ENCODE peak calls at places on chromosomes 16 and 17, in nine cellular contexts. D is H54, V is sigmoid colon, Q is IMR-90, B is GM12891, S is HCT116, C is breast epithelium, X is stomach, F is heart left ventricle. R is an unnamed sample.

GRCh38 chr16:56932588-56933265 is 785 bp downstream of the HERPUD1 start:
- DNase-seq in Q (peak), S (peak), D (peak), V (peak), B (no peak), X (peak), C (peak), F (peak), R (peak)

GRCh38 chr17:41656249-41657023 is 32.1 kb upstream of the KRT17 start:
- DNase-seq in V (no peak), Q (no peak), F (no peak), D (no peak), C (no peak), X (no peak), S (no peak), B (no peak), R (no peak)

GRCh38 chr16:27020031-27020430 is 46.7 kb upstream of the C16orf82 start:
- DNase-seq in F (no peak), D (no peak), Q (no peak), X (no peak), B (no peak), C (no peak), V (no peak), S (no peak), R (no peak)

GRCh38 chr16:4371481-4372314 is at the start of gene VASN:
- DNase-seq in C (peak), B (peak), F (peak), Q (peak), S (peak), D (peak), X (peak), V (peak), R (peak)

GRCh38 chr17:57104461-57105175 is 19.6 kb downstream of the AKAP1 start:
- DNase-seq in V (no peak), X (no peak), S (no peak), C (no peak), Q (peak), B (no peak), D (peak), F (no peak), R (no peak)

GRCh38 chr16:87391324-87391949 is 699 bp upstream of the MAP1LC3B start:
- DNase-seq in X (peak), V (peak), C (peak), F (peak), Q (no peak), B (no peak), D (no peak), S (no peak), R (peak)

GRCh38 chr17:30716461-30717289 is 107.8 kb downstream of the CRLF3 start:
- DNase-seq in C (no peak), V (peak), B (no peak), Q (peak), F (no peak), D (no peak), S (no peak), X (no peak), R (peak)

GRCh38 chr17:38572665-38573365 is 32.9 kb downstream of the SRCIN1 start:
- DNase-seq in B (peak), X (peak), S (no peak), C (no peak), F (no peak), D (no peak), V (no peak), Q (no peak), R (no peak)

GRCh38 chr17:29855686-29856085 is 74.3 kb downstream of the SSH2 start:
- DNase-seq in Q (peak), X (no peak), B (no peak), C (no peak), D (no peak), V (no peak), F (no peak), S (no peak), R (no peak)

GRCh38 chr17:62630365-62631085 is 3.1 kb downstream of the MRC2 start:
- DNase-seq in V (peak), S (no peak), F (peak), X (no peak), C (no peak), D (no peak), B (no peak), Q (peak), R (no peak)

GRCh38 chr16:10282367-10282766 is 100.1 kb upstream of the GRIN2A start:
- DNase-seq in B (no peak), F (no peak), V (no peak), S (no peak), Q (no peak), C (no peak), D (no peak), X (no peak), R (peak)

GRCh38 chr16:19294156-19294649 is 8.7 kb downstream of the CLEC19A start:
- DNase-seq in C (no peak), S (no peak), V (peak), F (peak), B (peak), X (no peak), D (no peak), Q (no peak), R (peak)

GRCh38 chr16:86481607-86482006 is 28.7 kb upstream of the FOXF1 start:
- DNase-seq in S (no peak), C (no peak), V (no peak), D (no peak), X (no peak), B (no peak), Q (no peak), F (no peak), R (no peak)

GRCh38 chr17:39818282-39819000 is 45.7 kb downstream of the IKZF3 start:
- DNase-seq in F (no peak), D (no peak), S (no peak), Q (no peak), C (no peak), B (no peak), V (no peak), X (no peak), R (no peak)

GRCh38 chr16:53821957-53822625 is 118.1 kb downstream of the FTO start:
- DNase-seq in D (peak), V (no peak), F (no peak), Q (peak), C (no peak), S (no peak), B (no peak), X (no peak), R (no peak)

GRCh38 chr16:9154576-9155410 is 63.3 kb downstream of the HAPSTR1 start:
- DNase-seq in Q (peak), C (no peak), B (no peak), X (no peak), S (no peak), D (no peak), V (no peak), F (no peak), R (no peak)

GRCh38 chr17:47806913-47807255 is 14.7 kb downstream of the OSBPL7 start:
- DNase-seq in F (no peak), C (no peak), S (no peak), Q (no peak), D (no peak), X (peak), V (no peak), B (no peak), R (no peak)

GRCh38 chr16:57999971-58000705 is at the start of gene ZNF319:
- DNase-seq in B (peak), V (no peak), F (peak), S (no peak), C (no peak), Q (no peak), X (no peak), D (peak), R (no peak)

GRCh38 chr16:70685938-70686375 is at the start of gene MTSS2:
- DNase-seq in S (peak), D (peak), Q (peak), V (peak), B (peak), X (peak), C (peak), F (peak), R (peak)
- TF ChIP-seq POLR2A in S (no peak), D (peak), Q (no peak), V (peak), B (no peak), X (no peak), C (no peak), F (no peak), R (no peak)

GRCh38 chr17:27493088-27493487 is 36.8 kb downstream of the KSR1 start:
- DNase-seq in D (no peak), C (no peak), X (no peak), S (no peak), V (no peak), F (no peak), B (no peak), Q (no peak), R (no peak)

GRCh38 chr17:27490391-27490790 is 34.1 kb downstream of the KSR1 start:
- DNase-seq in C (no peak), Q (no peak), F (no peak), V (no peak), X (no peak), D (no peak), B (no peak), S (no peak), R (no peak)

GRCh38 chr17:27492470-27492869 is 36.2 kb downstream of the KSR1 start:
- DNase-seq in D (no peak), V (no peak), X (no peak), B (no peak), C (no peak), Q (no peak), S (no peak), F (no peak), R (no peak)

GRCh38 chr17:27489045-27489715 is 32.9 kb downstream of the KSR1 start:
- DNase-seq in B (no peak), X (peak), C (no peak), S (no peak), V (peak), D (no peak), Q (peak), F (peak), R (peak)

DNA sequence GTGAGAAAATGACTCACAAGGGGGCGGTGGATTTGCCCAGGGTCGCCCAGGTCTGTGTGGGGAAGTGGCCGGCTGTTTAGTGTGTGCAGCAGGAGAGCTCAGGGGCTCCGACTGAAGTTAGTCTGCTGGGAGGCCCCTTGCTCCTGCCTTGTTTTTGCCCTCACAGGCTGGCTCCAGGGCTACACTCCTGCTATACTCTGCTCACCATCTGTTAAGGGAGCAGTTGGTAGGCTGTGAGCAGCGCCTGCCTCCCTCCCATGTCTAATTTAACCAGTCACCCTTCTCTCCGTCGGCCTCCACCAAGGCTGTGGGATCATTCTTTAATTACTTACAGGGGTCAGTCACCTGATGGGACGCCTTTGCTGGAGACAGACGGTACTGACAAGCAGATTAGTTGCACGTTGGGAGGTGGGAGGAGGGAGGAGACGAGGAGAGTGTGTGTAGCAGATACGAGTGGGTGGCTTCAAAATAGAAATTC is 35.5 kb downstream of the KSR1 start:
- DNase-seq in S (no peak), B (no peak), V (no peak), F (no peak), Q (no peak), D (no peak), X (no peak), C (no peak), R (no peak)
- TF ChIP-seq POLR2A in S (no peak), B (no peak), V (no peak), F (no peak), Q (no peak), D (no peak), X (no peak), C (no peak), R (no peak)

DNA sequence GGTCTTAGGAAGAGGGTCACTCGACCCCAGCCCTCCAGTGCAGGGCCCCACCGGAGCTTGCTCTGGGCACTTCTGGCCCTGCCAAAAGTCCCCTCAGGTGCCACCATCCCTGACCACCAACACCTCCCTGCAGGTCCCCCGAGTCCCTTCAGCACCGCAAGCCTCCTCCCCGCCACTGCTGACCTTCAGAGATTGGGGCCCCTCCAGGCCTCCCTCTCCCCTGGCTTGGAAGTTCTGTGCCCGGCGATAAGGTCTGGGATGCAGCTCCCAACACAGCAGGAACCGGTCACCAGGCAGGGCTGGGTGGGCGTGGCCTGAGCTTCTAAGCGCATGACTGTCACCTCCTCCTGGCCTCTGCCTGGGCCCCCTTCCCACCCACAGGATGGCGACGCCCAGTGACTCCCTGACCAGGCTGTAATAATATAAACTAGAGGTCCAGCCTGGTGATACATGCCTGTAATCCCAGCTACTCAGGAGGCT is 11.2 kb downstream of the PIEZO1 start:
- DNase-seq in S (no peak), V (peak), D (peak), C (no peak), Q (peak), F (peak), X (peak), B (no peak), R (no peak)
- TF ChIP-seq POLR2A in S (no peak), V (no peak), D (no peak), C (no peak), Q (peak), F (no peak), X (no peak), B (no peak), R (no peak)

GRCh38 chr17:82226170-82226808 is 2.6 kb upstream of the SLC16A3 start:
- DNase-seq in D (no peak), Q (no peak), S (no peak), C (no peak), X (no peak), F (no peak), B (no peak), V (no peak), R (no peak)

GRCh38 chr17:82223517-82223916 is 5.3 kb upstream of the SLC16A3 start:
- DNase-seq in Q (no peak), X (no peak), C (no peak), V (no peak), D (no peak), F (no peak), S (no peak), B (no peak), R (no peak)

GRCh38 chr17:82224666-82225065 is 4.2 kb upstream of the SLC16A3 start:
- DNase-seq in V (no peak), C (no peak), X (no peak), F (no peak), S (no peak), B (no peak), D (no peak), Q (no peak), R (no peak)

GRCh38 chr17:82226809-82227628 is 1.8 kb upstream of the SLC16A3 start:
- DNase-seq in S (no peak), F (peak), D (no peak), B (no peak), X (no peak), V (peak), C (no peak), Q (no peak), R (no peak)

DNA sequence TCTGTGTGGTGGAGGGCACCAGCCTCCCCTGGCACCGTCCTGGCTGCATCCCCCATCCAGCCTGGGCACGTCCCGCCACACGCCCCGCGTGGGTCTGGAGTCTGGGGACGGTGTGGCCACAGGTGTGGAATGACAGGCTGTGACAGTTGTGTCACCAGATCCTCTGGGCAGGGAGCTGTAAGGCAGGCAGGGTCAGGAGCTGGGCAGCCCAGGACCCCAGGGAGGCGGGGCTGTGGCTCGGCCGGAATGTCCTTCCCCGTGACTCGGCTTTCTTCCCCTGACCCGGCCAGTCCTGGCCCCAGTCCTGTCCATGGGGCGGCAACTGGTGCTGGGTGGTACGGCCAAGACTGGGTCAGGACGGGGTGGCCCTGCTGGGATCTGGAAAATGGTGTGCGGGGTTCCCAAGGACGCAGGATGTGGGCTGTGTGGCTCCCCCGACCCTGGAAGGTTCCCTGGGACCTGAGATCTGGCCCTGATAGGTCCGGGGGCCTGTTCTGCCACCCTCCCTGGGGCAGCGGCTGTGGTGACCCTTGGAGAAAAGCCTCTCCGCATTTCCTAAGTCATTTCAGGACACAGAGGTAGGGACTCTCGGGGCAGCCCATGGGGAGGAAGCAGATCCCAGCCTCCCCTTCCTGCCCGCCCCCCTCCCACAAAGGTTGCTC is 3.3 kb upstream of the SLC16A3 start:
- DNase-seq in B (no peak), V (no peak), F (peak), Q (no peak), D (no peak), S (no peak), X (no peak), C (no peak), R (peak)
- TF ChIP-seq POLR2A in B (no peak), V (no peak), F (no peak), Q (no peak), D (no peak), S (no peak), X (no peak), C (no peak), R (no peak)

GRCh38 chr17:51118330-51119195 is 2.1 kb downstream of the SPAG9 start:
- DNase-seq in C (peak), Q (no peak), F (peak), V (peak), D (no peak), B (no peak), S (no peak), X (peak), R (peak)

GRCh38 chr17:51119415-51120356 is 982 bp downstream of the SPAG9 start:
- DNase-seq in C (peak), F (no peak), B (no peak), Q (peak), D (peak), X (peak), S (peak), V (peak), R (peak)

GRCh38 chr17:51120739-51121619 is at the start of gene SPAG9:
- DNase-seq in D (peak), Q (peak), B (peak), V (peak), X (peak), S (peak), C (peak), F (peak), R (peak)

GRCh38 chr17:51121620-51122472 is 1.2 kb upstream of the SPAG9 start:
- DNase-seq in S (peak), X (peak), C (peak), Q (peak), V (peak), F (peak), D (peak), B (peak), R (peak)

DNA sequence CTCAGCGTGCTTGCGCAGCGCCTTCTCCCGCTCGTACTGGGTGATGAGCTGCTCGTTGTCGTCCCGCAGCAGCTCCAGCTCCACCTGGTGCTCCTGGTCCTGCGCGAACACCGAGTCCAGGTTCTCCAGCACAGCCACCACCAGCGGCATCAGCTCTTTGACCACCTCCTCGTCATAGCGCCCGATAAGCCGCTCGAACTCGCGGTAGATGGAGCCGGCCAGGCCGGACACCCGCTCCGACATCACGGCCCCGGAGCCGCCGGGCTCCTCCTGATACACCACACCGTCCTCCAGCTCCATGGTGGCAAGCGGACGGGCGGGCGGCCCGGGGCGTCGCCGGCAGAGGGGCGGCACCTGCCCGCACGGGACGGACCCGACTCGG is 320 bp downstream of the SPAG9 start:
- DNase-seq in C (peak), D (peak), B (peak), S (no peak), Q (peak), X (peak), F (no peak), V (peak), R (no peak)
- TF ChIP-seq POLR2A in C (no peak), D (no peak), B (no peak), S (no peak), Q (no peak), X (no peak), F (no peak), V (no peak), R (no peak)

GRCh38 chr16:67801889-67802288 is 4.5 kb downstream of the RANBP10 start:
- DNase-seq in C (no peak), D (no peak), V (no peak), Q (no peak), S (no peak), F (no peak), X (no peak), B (no peak), R (no peak)

GRCh38 chr16:67803894-67804293 is 2.5 kb downstream of the RANBP10 start:
- DNase-seq in D (no peak), Q (no peak), B (no peak), C (no peak), F (no peak), X (no peak), V (no peak), S (no peak), R (no peak)

GRCh38 chr16:67796099-67796718 is 10.2 kb downstream of the RANBP10 start:
- DNase-seq in B (no peak), Q (no peak), V (no peak), C (no peak), F (no peak), X (no peak), S (no peak), D (no peak), R (no peak)

GRCh38 chr16:67804853-67805542 is 1.4 kb downstream of the RANBP10 start:
- DNase-seq in Q (peak), S (no peak), V (no peak), F (no peak), D (no peak), C (no peak), X (no peak), B (no peak), R (no peak)

GRCh38 chr16:67800252-67801046 is 5.9 kb downstream of the RANBP10 start:
- DNase-seq in D (no peak), B (no peak), C (no peak), Q (no peak), V (no peak), F (peak), X (no peak), S (no peak), R (peak)
- TF ChIP-seq POLR2A in D (no peak), B (no peak), C (no peak), Q (no peak), V (no peak), F (no peak), X (no peak), S (no peak), R (no peak)

R was measured in lower leg skin.